ENCODE peak calls at places on chromosome 11, in ten cellular contexts. B is bronchial epithelial cell; G is body of pancreas; Z is HEK293T; U is tibial nerve; Y is stimulated activated CD4-positive, alpha-beta T cell treated with anti-CD3 and anti-CD28 coated beads, TNF-alpha, amount 100 ng/mL, for 48 hours; I is activated CD8-positive, alpha-beta T cell treated with anti-CD3 and anti-CD28 coated beads for 36 hours; X is astrocyte of the hippocampus; V is activated CD8-positive, alpha-beta memory T cell treated with anti-CD3 and anti-CD28 coated beads for 1 hour; W is HS-27A. F is an unnamed sample.
A peak's percentile ranks its signal among the peaks of the same experiment; 100 is the strongest.

GRCh38 chr11:102280237-102280833 is 36.9 kb upstream of the BIRC3 start:
- DNase-seq in I (no peak), Y (no peak), Z (peak; percentile 25), B (no peak), U (no peak), W (no peak), G (no peak), V (no peak), X (no peak), F (no peak)

GRCh38 chr11:99066609-99067008 is 45.9 kb downstream of the CNTN5 start:
- DNase-seq in U (no peak), Y (no peak), I (no peak), X (peak; percentile 1), Z (no peak), V (no peak), W (no peak), G (no peak), B (no peak), F (no peak)

GRCh38 chr11:69005631-69006368 is 7.2 kb downstream of the MRGPRF start:
- DNase-seq in W (no peak), G (no peak), Y (no peak), B (no peak), V (no peak), I (no peak), X (no peak), U (peak; percentile 12), Z (no peak), F (no peak)

GRCh38 chr11:61919113-61919840 is 1.9 kb upstream of the RAB3IL1 start:
- DNase-seq in B (no peak), W (no peak), U (no peak), X (no peak), Z (no peak), Y (no peak), G (no peak), V (no peak), I (no peak), F (no peak)

GRCh38 chr11:18994860-18995259 is 55.6 kb upstream of the MRGPRX1 start:
- DNase-seq in U (no peak), B (no peak), I (no peak), W (no peak), Z (no peak), X (no peak), V (no peak), Y (no peak), G (no peak), F (no peak)

GRCh38 chr11:10413268-10413667 is 41.8 kb upstream of the AMPD3 start:
- DNase-seq in G (no peak), I (peak; percentile 72), U (no peak), Y (peak; percentile 3), V (peak; percentile 19), B (peak; percentile 35), W (no peak), X (no peak), Z (no peak), F (peak; percentile 14)

GRCh38 chr11:102419181-102419580 is 33.4 kb downstream of the TMEM123 start:
- DNase-seq in Z (no peak), B (peak; percentile 90), V (no peak), W (no peak), G (no peak), X (no peak), Y (no peak), U (no peak), I (no peak), F (no peak)

GRCh38 chr11:68441466-68442230 is 18.9 kb upstream of the PPP6R3 start:
- DNase-seq in G (no peak), U (no peak), W (no peak), V (no peak), B (no peak), I (no peak), Z (no peak), X (no peak), Y (no peak), F (no peak)

GRCh38 chr11:36454991-36455611 is 55.0 kb downstream of the TRAF6 start:
- DNase-seq in G (no peak), V (no peak), W (no peak), B (no peak), Y (no peak), Z (no peak), I (no peak), U (no peak), X (peak; percentile 80), F (no peak)